ENCODE peak calls at places on chromosome 6, in eight cellular contexts. A is CD8-positive, alpha-beta T cell; C is kidney tubule cell; E is amygdala; I is iPS-NIHi11; Z is lung microvascular endothelial cell; L is MCF 10A; R is activated CD8-positive, alpha-beta memory T cell treated with anti-CD3 and anti-CD28 coated beads for 4 hours. N is an unnamed sample.

GRCh38 chr6:10759312-10759839 is 11.8 kb downstream of the TMEM14B start:
- DNase-seq in A (no peak), C (peak), E (no peak), I (peak), Z (peak), L (peak), R (no peak), N (no peak)

GRCh38 chr6:89596056-89596455 is 42.5 kb downstream of the LYRM2 start:
- DNase-seq in A (no peak), C (no peak), E (no peak), I (no peak), Z (no peak), L (no peak), R (no peak), N (no peak)

GRCh38 chr6:41405941-41406340 is 70.5 kb downstream of the NCR2 start:
- DNase-seq in A (no peak), C (no peak), E (no peak), I (no peak), Z (no peak), L (no peak), R (no peak), N (no peak)

GRCh38 chr6:101803146-101803545 is 409.6 kb downstream of the GRIK2 start:
- DNase-seq in A (no peak), C (no peak), E (no peak), I (no peak), Z (no peak), L (no peak), R (no peak), N (no peak)

GRCh38 chr6:40672118-40672517 is 85.0 kb upstream of the LRFN2 start:
- DNase-seq in A (no peak), C (peak), E (no peak), I (peak), Z (no peak), L (no peak), R (no peak), N (no peak)

GRCh38 chr6:106445508-106445878 is 85.0 kb downstream of the CRYBG1 start:
- DNase-seq in A (no peak), C (no peak), E (no peak), I (no peak), Z (no peak), L (no peak), R (no peak), N (no peak)

GRCh38 chr6:64984947-64985346 is 722.1 kb downstream of the EYS start:
- DNase-seq in A (no peak), C (no peak), E (no peak), I (no peak), Z (no peak), L (no peak), R (no peak), N (no peak)

GRCh38 chr6:35298625-35299140 is 1.1 kb downstream of the DEF6 start:
- DNase-seq in A (no peak), C (no peak), E (no peak), I (no peak), Z (no peak), L (no peak), R (no peak), N (no peak)

N was measured in ecto neural progenitor cell.